ENCODE peak calls at places on chromosomes 6 and 20, in nine cellular contexts. S is gastrocnemius medialis, L is ovary, C is A549, P is uterus, O is upper lobe of left lung, X is suprapubic skin, A is H1, H is heart left ventricle. G is an unnamed sample.

GRCh38 chr6:15443119-15443518 is 197.2 kb downstream of the JARID2 start:
- DNase-seq in C (peak), L (no peak), H (no peak), O (no peak), A (no peak), S (no peak), X (no peak), P (peak), G (no peak)

GRCh38 chr6:35087361-35088280 is 53.5 kb downstream of the TCP11 start:
- DNase-seq in H (peak), O (no peak), L (peak), A (peak), S (no peak), X (no peak), P (no peak), C (no peak), G (no peak)

GRCh38 chr6:72826033-72826432 is 204.2 kb downstream of the KCNQ5 start:
- DNase-seq in S (no peak), O (no peak), H (no peak), A (no peak), P (no peak), C (no peak), L (no peak), X (no peak), G (no peak)

GRCh38 chr20:36861875-36862801 is 13.8 kb upstream of the TLDC2 start:
- DNase-seq in A (peak), H (peak), X (peak), P (peak), L (peak), S (peak), C (peak), O (no peak), G (peak)

GRCh38 chr20:42095221-42095620 is 477.0 kb upstream of the CHD6 start:
- DNase-seq in L (no peak), O (no peak), C (no peak), X (no peak), A (no peak), S (no peak), H (no peak), P (no peak), G (no peak)

GRCh38 chr6:84798257-84798656 is 33.9 kb upstream of the TBX18 start:
- DNase-seq in C (no peak), X (no peak), O (no peak), L (no peak), H (no peak), P (no peak), S (no peak), A (no peak), G (no peak)

GRCh38 chr6:34580707-34581560 is 24.8 kb upstream of the SPDEF start:
- DNase-seq in X (no peak), H (no peak), S (no peak), A (no peak), C (no peak), P (peak), L (peak), O (no peak), G (no peak)

GRCh38 chr20:21102691-21103311 is 3.4 kb downstream of the LINC00237 start:
- DNase-seq in S (no peak), H (peak), A (peak), L (peak), P (no peak), C (no peak), O (peak), X (peak), G (no peak)

GRCh38 chr6:45448417-45449389 is 71.0 kb upstream of the SUPT3H start:
- DNase-seq in S (no peak), X (no peak), A (no peak), C (no peak), P (no peak), H (no peak), L (no peak), O (no peak), G (no peak)

GRCh38 chr20:31953749-31954148 is 1.9 kb upstream of the PDRG1 start:
- DNase-seq in L (no peak), A (no peak), O (no peak), H (no peak), S (no peak), C (no peak), P (no peak), X (no peak), G (no peak)

GRCh38 chr20:31951203-31951529 is 680 bp downstream of the PDRG1 start:
- DNase-seq in C (no peak), H (no peak), S (no peak), X (no peak), P (no peak), A (no peak), O (no peak), L (no peak), G (no peak)

GRCh38 chr20:31949877-31950646 is 1.8 kb downstream of the PDRG1 start:
- DNase-seq in L (no peak), X (no peak), C (no peak), O (no peak), H (no peak), S (no peak), A (no peak), P (no peak), G (no peak)

GRCh38 chr20:31954500-31954899 is 2.7 kb upstream of the PDRG1 start:
- DNase-seq in C (no peak), S (no peak), A (no peak), X (no peak), L (no peak), P (no peak), H (no peak), O (no peak), G (no peak)

DNA sequence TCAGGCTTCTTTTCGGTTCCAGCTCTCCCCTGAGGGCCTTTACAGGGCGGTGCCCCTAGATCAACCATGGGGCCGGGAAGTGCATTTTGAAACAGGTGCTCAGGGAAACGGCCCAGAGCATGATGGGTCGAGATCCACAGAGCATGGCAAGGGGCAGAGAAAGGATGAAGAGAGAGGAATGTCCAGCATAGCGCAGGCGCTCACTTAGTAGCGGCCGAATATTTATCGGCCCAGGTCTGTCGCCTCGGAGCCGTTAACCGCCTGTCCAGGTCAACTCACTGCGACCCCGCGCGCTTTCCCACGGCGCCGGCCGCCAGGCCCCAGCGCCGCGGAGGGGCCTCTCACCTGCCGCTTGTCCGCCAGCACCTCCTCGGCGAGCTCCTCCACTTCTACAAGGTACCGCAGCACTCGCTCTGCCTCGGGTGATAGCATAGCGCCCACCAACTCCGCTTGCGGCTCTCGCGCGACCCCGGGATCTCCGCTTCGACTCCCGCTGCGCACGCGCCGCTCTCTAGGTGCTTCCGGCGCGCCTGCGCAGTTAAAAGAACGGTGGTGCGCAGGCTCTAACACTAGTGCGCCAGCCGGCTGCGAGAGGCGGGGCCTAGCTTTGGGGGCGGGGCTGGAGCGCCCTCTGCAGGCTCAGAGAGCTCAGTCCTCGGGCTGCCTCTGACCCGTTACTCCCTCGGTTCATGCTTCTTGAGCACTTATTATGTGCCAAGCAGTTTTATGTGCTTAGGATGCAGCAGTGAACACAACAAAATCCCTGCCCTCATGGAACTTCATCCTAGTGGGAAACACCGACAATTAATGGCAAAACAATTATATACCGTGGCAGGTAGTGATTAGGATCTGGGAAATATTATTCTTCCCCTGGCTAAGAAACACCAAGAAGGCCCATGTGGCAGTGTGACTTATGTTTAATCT is at the start of gene PDRG1:
- DNase-seq in A (peak), S (peak), L (peak), O (peak), C (peak), X (peak), P (peak), H (peak), G (peak)
- TF ChIP-seq POLR2A in A (peak), S (peak), L (peak), O (peak), C (peak), X (peak), P (peak), H (peak), G (peak)

GRCh38 chr6:122129313-122130025 is 270.0 kb upstream of the HSF2 start:
- DNase-seq in O (no peak), C (no peak), X (no peak), H (no peak), S (no peak), A (no peak), L (no peak), P (no peak), G (no peak)
- H3K4me3 ChIP-seq in O (no peak), C (no peak), X (no peak), H (no peak), S (no peak), A (no peak), L (no peak), P (no peak), G (no peak)

DNA sequence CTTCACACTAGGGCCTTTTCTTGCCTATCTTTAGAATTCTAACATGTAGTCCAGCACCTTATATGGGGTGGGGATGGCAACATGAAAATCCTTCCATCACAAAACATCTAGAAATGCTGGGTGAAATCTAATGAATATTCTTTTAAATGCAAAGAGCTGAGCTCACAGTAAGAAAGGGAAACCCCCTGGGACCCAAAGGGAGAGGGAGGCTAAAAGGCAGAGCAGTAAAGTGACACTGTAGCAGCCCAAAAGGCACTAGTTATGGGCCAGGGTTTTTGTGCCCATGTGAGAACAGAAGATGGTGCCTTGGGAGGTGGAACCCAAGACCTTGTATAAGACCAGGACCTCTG is 66.7 kb downstream of the TRAM2 start:
- DNase-seq in A (no peak), H (no peak), S (no peak), C (no peak), L (no peak), P (no peak), X (no peak), O (no peak), G (no peak)
- H3K27ac ChIP-seq in A (no peak), H (no peak), S (no peak), C (no peak), L (no peak), P (peak), X (no peak), O (no peak), G (no peak)

GRCh38 chr20:32289661-32290431 is 12.4 kb downstream of the KIF3B start:
- DNase-seq in O (no peak), S (no peak), X (no peak), A (no peak), P (no peak), H (no peak), L (no peak), C (peak), G (no peak)
- TF ChIP-seq POLR2A in O (no peak), S (no peak), X (no peak), A (no peak), P (no peak), H (no peak), L (no peak), C (no peak), G (no peak)

GRCh38 chr6:33164176-33164575 is 28.1 kb downstream of the COL11A2 start:
- DNase-seq in X (no peak), O (no peak), H (no peak), C (no peak), L (no peak), S (no peak), P (no peak), A (no peak), G (no peak)

GRCh38 chr6:33161354-33162320 is 30.6 kb downstream of the COL11A2 start:
- DNase-seq in C (peak), P (peak), A (peak), O (peak), X (peak), S (peak), L (peak), H (peak), G (peak)

GRCh38 chr6:33163540-33163939 is 28.7 kb downstream of the COL11A2 start:
- DNase-seq in A (no peak), C (no peak), L (no peak), H (no peak), O (peak), S (no peak), P (no peak), X (no peak), G (no peak)

GRCh38 chr6:33160728-33161323 is 31.4 kb downstream of the COL11A2 start:
- DNase-seq in A (no peak), C (peak), O (no peak), X (no peak), P (no peak), L (no peak), S (no peak), H (no peak), G (peak)

GRCh38 chr6:33162471-33162870 is 29.8 kb downstream of the COL11A2 start:
- DNase-seq in P (no peak), O (no peak), S (no peak), A (no peak), X (no peak), L (no peak), H (no peak), C (no peak), G (no peak)
- H3K4me3 ChIP-seq in P (no peak), O (no peak), S (no peak), A (no peak), X (no peak), L (no peak), H (no peak), C (no peak), G (no peak)

DNA sequence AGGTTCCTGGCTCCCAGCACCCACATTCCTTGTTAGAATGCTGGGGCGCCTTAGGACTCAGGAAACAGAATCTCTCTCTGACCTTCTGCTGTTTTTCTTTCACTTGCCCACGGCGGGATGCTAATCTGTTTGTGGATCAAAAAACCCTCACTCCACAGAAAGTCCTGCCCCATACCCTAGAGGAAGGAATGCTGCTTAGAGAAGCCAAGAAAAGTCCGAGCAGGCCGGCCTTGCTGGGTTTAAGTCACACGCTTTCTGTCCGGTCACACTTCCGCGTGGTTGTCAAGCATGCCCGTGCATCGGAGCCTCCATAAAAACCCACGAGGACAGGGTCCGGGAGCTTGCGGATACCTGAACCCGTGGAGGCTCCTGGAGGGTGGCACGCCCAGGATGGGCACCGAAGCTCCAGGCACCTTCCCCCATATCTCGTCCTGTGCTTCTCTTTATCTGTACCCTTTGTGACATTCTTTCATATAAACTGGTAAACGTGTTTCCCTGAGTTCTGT is 223.1 kb downstream of the NRN1 start:
- DNase-seq in O (no peak), L (no peak), A (no peak), C (no peak), X (no peak), P (no peak), H (no peak), S (no peak), G (no peak)
- H3K27ac ChIP-seq in O (no peak), L (no peak), A (no peak), C (no peak), X (no peak), P (no peak), H (peak), S (peak), G (no peak)